ENCODE peak calls at places on chromosome 19, in eight cellular contexts. One of them, this sample, is unnamed.
A peak's percentile ranks its signal among the peaks of the same experiment; 100 is the strongest.

GRCh38 chr19:56383826-56384605 is 9.3 kb downstream of the ZNF582 start:
- DNase-seq in AG10803: no peak
- DNase-seq in mammary epithelial cell: peak; percentile 74
- DNase-seq in left lung: no peak
- DNase-seq in mucosa of descending colon: no peak
- DNase-seq in cardiac muscle cell: no peak
- DNase-seq in WERI-Rb-1: no peak
- DNase-seq in A549: no peak
- DNase-seq in this sample: no peak

GRCh38 chr19:11658954-11659353 is 61.7 kb downstream of the ZNF627 start:
- DNase-seq in WERI-Rb-1: no peak
- DNase-seq in left lung: no peak
- DNase-seq in cardiac muscle cell: no peak
- DNase-seq in A549: no peak
- DNase-seq in mucosa of descending colon: no peak
- DNase-seq in AG10803: no peak
- DNase-seq in mammary epithelial cell: no peak
- DNase-seq in this sample: no peak

GRCh38 chr19:32189956-32190706 is 155.3 kb upstream of the ZNF507 start:
- DNase-seq in A549: no peak
- DNase-seq in WERI-Rb-1: no peak
- DNase-seq in mammary epithelial cell: no peak
- DNase-seq in cardiac muscle cell: no peak
- DNase-seq in left lung: no peak
- DNase-seq in mucosa of descending colon: no peak
- DNase-seq in AG10803: no peak
- DNase-seq in this sample: no peak

GRCh38 chr19:12331211-12331941 is 2.1 kb downstream of the ZNF563 start:
- DNase-seq in mammary epithelial cell: no peak
- DNase-seq in AG10803: no peak
- DNase-seq in cardiac muscle cell: peak; percentile 5
- DNase-seq in WERI-Rb-1: peak; percentile 22
- DNase-seq in mucosa of descending colon: no peak
- DNase-seq in A549: no peak
- DNase-seq in left lung: no peak
- DNase-seq in this sample: no peak

GRCh38 chr19:8334458-8335342 is 8.4 kb downstream of the KANK3 start:
- DNase-seq in left lung: peak; percentile 57
- DNase-seq in AG10803: peak; percentile 34
- DNase-seq in WERI-Rb-1: peak; percentile 83
- DNase-seq in mucosa of descending colon: peak; percentile 81
- DNase-seq in mammary epithelial cell: peak; percentile 92
- DNase-seq in cardiac muscle cell: peak; percentile 72
- DNase-seq in A549: peak; percentile 76
- DNase-seq in this sample: peak; percentile 68

GRCh38 chr19:41694196-41694595 is 6.1 kb upstream of the CEACAM7 start:
- DNase-seq in left lung: no peak
- DNase-seq in WERI-Rb-1: no peak
- DNase-seq in cardiac muscle cell: no peak
- DNase-seq in AG10803: no peak
- DNase-seq in A549: no peak
- DNase-seq in mammary epithelial cell: no peak
- DNase-seq in mucosa of descending colon: no peak
- DNase-seq in this sample: no peak

GRCh38 chr19:32519023-32519422 is 62.0 kb upstream of the PDCD5 start:
- DNase-seq in A549: no peak
- DNase-seq in mucosa of descending colon: no peak
- DNase-seq in mammary epithelial cell: no peak
- DNase-seq in AG10803: no peak
- DNase-seq in left lung: no peak
- DNase-seq in WERI-Rb-1: no peak
- DNase-seq in cardiac muscle cell: no peak
- DNase-seq in this sample: no peak

GRCh38 chr19:17091758-17092333 is 16.3 kb downstream of the MYO9B start:
- DNase-seq in mucosa of descending colon: peak; percentile 55
- DNase-seq in AG10803: no peak
- DNase-seq in mammary epithelial cell: no peak
- DNase-seq in cardiac muscle cell: no peak
- DNase-seq in WERI-Rb-1: no peak
- DNase-seq in A549: no peak
- DNase-seq in left lung: peak; percentile 84
- DNase-seq in this sample: no peak

GRCh38 chr19:12639901-12640613 is 26.5 kb downstream of the MAN2B1 start:
- DNase-seq in WERI-Rb-1: peak; percentile 87
- DNase-seq in cardiac muscle cell: peak; percentile 85
- DNase-seq in left lung: peak; percentile 87
- DNase-seq in AG10803: peak; percentile 80
- DNase-seq in mammary epithelial cell: peak; percentile 50
- DNase-seq in A549: no peak
- DNase-seq in mucosa of descending colon: peak; percentile 86
- DNase-seq in this sample: no peak

GRCh38 chr19:47230122-47230920 is 678 bp downstream of the BBC3 start:
- DNase-seq in mucosa of descending colon: peak; percentile 88
- DNase-seq in WERI-Rb-1: peak; percentile 70
- DNase-seq in A549: no peak
- DNase-seq in mammary epithelial cell: peak; percentile 22
- DNase-seq in left lung: peak; percentile 72
- DNase-seq in AG10803: peak; percentile 59
- DNase-seq in cardiac muscle cell: peak; percentile 49
- DNase-seq in this sample: peak; percentile 86

GRCh38 chr19:50311723-50312635 is 17.2 kb downstream of the KCNC3 start:
- DNase-seq in WERI-Rb-1: peak; percentile 62
- DNase-seq in A549: peak; percentile 94
- DNase-seq in left lung: no peak
- DNase-seq in AG10803: no peak
- DNase-seq in mucosa of descending colon: no peak
- DNase-seq in mammary epithelial cell: no peak
- DNase-seq in cardiac muscle cell: peak; percentile 84
- DNase-seq in this sample: no peak

GRCh38 chr19:12703056-12703455 is 6.6 kb upstream of the FBXW9 start:
- DNase-seq in mucosa of descending colon: no peak
- DNase-seq in WERI-Rb-1: peak; percentile 75
- DNase-seq in A549: no peak
- DNase-seq in cardiac muscle cell: peak; percentile 44
- DNase-seq in AG10803: peak; percentile 27
- DNase-seq in mammary epithelial cell: peak; percentile 9
- DNase-seq in left lung: no peak
- DNase-seq in this sample: no peak

GRCh38 chr19:37217533-37217854 is 520 bp upstream of the ZNF383 start:
- DNase-seq in A549: no peak
- DNase-seq in AG10803: no peak
- DNase-seq in mucosa of descending colon: no peak
- DNase-seq in WERI-Rb-1: no peak
- DNase-seq in mammary epithelial cell: no peak
- DNase-seq in cardiac muscle cell: no peak
- DNase-seq in left lung: no peak
- DNase-seq in this sample: no peak

GRCh38 chr19:55640577-55641375 is at the start of gene ZNF580:
- DNase-seq in A549: peak; percentile 88
- DNase-seq in AG10803: peak; percentile 69
- DNase-seq in WERI-Rb-1: peak; percentile 68
- DNase-seq in left lung: peak; percentile 72
- DNase-seq in cardiac muscle cell: peak; percentile 73
- DNase-seq in mucosa of descending colon: peak; percentile 79
- DNase-seq in mammary epithelial cell: peak; percentile 74
- DNase-seq in this sample: peak; percentile 81

GRCh38 chr19:45902651-45903625 is 525 bp upstream of the MYPOP start:
- DNase-seq in mucosa of descending colon: peak; percentile 100
- DNase-seq in AG10803: peak; percentile 92
- DNase-seq in mammary epithelial cell: peak; percentile 98
- DNase-seq in A549: peak; percentile 100
- DNase-seq in left lung: peak; percentile 98
- DNase-seq in WERI-Rb-1: peak; percentile 98
- DNase-seq in cardiac muscle cell: peak; percentile 98
- DNase-seq in this sample: peak; percentile 99

GRCh38 chr19:5268801-5269200 is 71.8 kb downstream of the PTPRS start:
- DNase-seq in mammary epithelial cell: no peak
- DNase-seq in mucosa of descending colon: no peak
- DNase-seq in AG10803: no peak
- DNase-seq in WERI-Rb-1: no peak
- DNase-seq in left lung: no peak
- DNase-seq in A549: no peak
- DNase-seq in cardiac muscle cell: no peak
- DNase-seq in this sample: no peak

GRCh38 chr19:24073807-24074206 is 13.2 kb upstream of the ZNF254 start:
- DNase-seq in WERI-Rb-1: no peak
- DNase-seq in cardiac muscle cell: no peak
- DNase-seq in mammary epithelial cell: peak; percentile 92
- DNase-seq in A549: no peak
- DNase-seq in AG10803: no peak
- DNase-seq in mucosa of descending colon: no peak
- DNase-seq in left lung: no peak
- DNase-seq in this sample: peak; percentile 21

GRCh38 chr19:6945733-6946132 is 58.4 kb downstream of the ADGRE1 start:
- DNase-seq in WERI-Rb-1: no peak
- DNase-seq in mucosa of descending colon: no peak
- DNase-seq in A549: no peak
- DNase-seq in left lung: no peak
- DNase-seq in AG10803: no peak
- DNase-seq in cardiac muscle cell: no peak
- DNase-seq in mammary epithelial cell: no peak
- DNase-seq in this sample: no peak
- TF ChIP-seq CTCF in WERI-Rb-1: no peak
- TF ChIP-seq CTCF in mucosa of descending colon: no peak
- TF ChIP-seq CTCF in A549: no peak
- TF ChIP-seq CTCF in left lung: no peak
- TF ChIP-seq CTCF in AG10803: no peak
- TF ChIP-seq CTCF in cardiac muscle cell: no peak
- TF ChIP-seq CTCF in mammary epithelial cell: no peak
- TF ChIP-seq CTCF in this sample: no peak

GRCh38 chr19:1690570-1691307 is 38.3 kb upstream of the TCF3 start:
- DNase-seq in mammary epithelial cell: peak; percentile 28
- DNase-seq in mucosa of descending colon: peak; percentile 64
- DNase-seq in WERI-Rb-1: peak; percentile 87
- DNase-seq in cardiac muscle cell: peak; percentile 77
- DNase-seq in left lung: no peak
- DNase-seq in A549: no peak
- DNase-seq in AG10803: no peak
- DNase-seq in this sample: peak; percentile 82
- TF ChIP-seq CTCF in mammary epithelial cell: no peak
- TF ChIP-seq CTCF in mucosa of descending colon: no peak
- TF ChIP-seq CTCF in WERI-Rb-1: no peak
- TF ChIP-seq CTCF in cardiac muscle cell: no peak
- TF ChIP-seq CTCF in left lung: no peak
- TF ChIP-seq CTCF in A549: no peak
- TF ChIP-seq CTCF in AG10803: no peak
- TF ChIP-seq CTCF in this sample: no peak

GRCh38 chr19:39936622-39937021 is 2.2 kb upstream of the FCGBP start:
- DNase-seq in cardiac muscle cell: no peak
- DNase-seq in left lung: no peak
- DNase-seq in WERI-Rb-1: no peak
- DNase-seq in AG10803: no peak
- DNase-seq in mammary epithelial cell: no peak
- DNase-seq in mucosa of descending colon: no peak
- DNase-seq in A549: no peak
- DNase-seq in this sample: no peak
- TF ChIP-seq CTCF in cardiac muscle cell: no peak
- TF ChIP-seq CTCF in left lung: no peak
- TF ChIP-seq CTCF in WERI-Rb-1: no peak
- TF ChIP-seq CTCF in AG10803: no peak
- TF ChIP-seq CTCF in mammary epithelial cell: no peak
- TF ChIP-seq CTCF in mucosa of descending colon: no peak
- TF ChIP-seq CTCF in A549: no peak
- TF ChIP-seq CTCF in this sample: no peak

DNA sequence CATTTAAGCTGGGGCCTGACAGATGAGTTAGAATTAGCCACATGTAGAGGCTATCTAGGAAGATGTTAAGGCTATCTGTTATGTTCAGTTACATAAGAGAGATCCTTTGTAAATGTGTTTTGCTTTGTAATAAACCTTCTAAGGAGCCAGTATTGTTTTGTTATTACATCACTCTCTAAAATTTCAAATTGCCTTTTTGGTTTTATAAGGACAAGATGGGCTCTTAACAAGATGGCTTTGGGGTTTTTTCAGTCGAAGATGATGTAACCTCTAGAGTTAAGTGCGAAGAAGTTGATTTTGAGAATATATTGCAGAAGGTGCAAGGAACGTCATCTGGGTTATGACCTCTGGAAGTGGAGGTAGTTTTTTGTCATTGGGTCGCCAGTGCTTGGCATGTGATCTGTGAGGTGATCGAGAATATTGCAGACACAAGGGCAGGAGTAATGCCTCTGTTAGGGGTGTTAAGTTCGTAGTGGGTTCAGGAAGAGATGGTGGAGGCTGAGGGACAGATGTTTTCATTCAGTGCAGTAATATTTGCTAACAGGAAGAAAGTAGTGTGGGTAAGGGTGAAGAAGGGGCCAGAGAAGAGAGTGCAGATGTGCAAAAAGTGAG is 12.7 kb downstream of the LSM14A start:
- DNase-seq in mucosa of descending colon: no peak
- DNase-seq in WERI-Rb-1: no peak
- DNase-seq in AG10803: peak; percentile 74
- DNase-seq in cardiac muscle cell: no peak
- DNase-seq in left lung: no peak
- DNase-seq in A549: no peak
- DNase-seq in mammary epithelial cell: no peak
- DNase-seq in this sample: no peak
- TF ChIP-seq CTCF in mucosa of descending colon: no peak
- TF ChIP-seq CTCF in WERI-Rb-1: no peak
- TF ChIP-seq CTCF in AG10803: no peak
- TF ChIP-seq CTCF in cardiac muscle cell: no peak
- TF ChIP-seq CTCF in left lung: no peak
- TF ChIP-seq CTCF in A549: no peak
- TF ChIP-seq CTCF in mammary epithelial cell: no peak
- TF ChIP-seq CTCF in this sample: no peak

GRCh38 chr19:2952953-2953481 is 8.2 kb upstream of the ZNF77 start:
- DNase-seq in mucosa of descending colon: peak; percentile 73
- DNase-seq in cardiac muscle cell: no peak
- DNase-seq in mammary epithelial cell: peak; percentile 77
- DNase-seq in WERI-Rb-1: no peak
- DNase-seq in left lung: peak; percentile 66
- DNase-seq in AG10803: peak; percentile 26
- DNase-seq in A549: no peak
- DNase-seq in this sample: peak; percentile 75
- TF ChIP-seq CTCF in mucosa of descending colon: no peak
- TF ChIP-seq CTCF in cardiac muscle cell: no peak
- TF ChIP-seq CTCF in mammary epithelial cell: no peak
- TF ChIP-seq CTCF in WERI-Rb-1: peak; percentile 17
- TF ChIP-seq CTCF in left lung: no peak
- TF ChIP-seq CTCF in AG10803: peak; percentile 34
- TF ChIP-seq CTCF in A549: no peak
- TF ChIP-seq CTCF in this sample: no peak

DNA sequence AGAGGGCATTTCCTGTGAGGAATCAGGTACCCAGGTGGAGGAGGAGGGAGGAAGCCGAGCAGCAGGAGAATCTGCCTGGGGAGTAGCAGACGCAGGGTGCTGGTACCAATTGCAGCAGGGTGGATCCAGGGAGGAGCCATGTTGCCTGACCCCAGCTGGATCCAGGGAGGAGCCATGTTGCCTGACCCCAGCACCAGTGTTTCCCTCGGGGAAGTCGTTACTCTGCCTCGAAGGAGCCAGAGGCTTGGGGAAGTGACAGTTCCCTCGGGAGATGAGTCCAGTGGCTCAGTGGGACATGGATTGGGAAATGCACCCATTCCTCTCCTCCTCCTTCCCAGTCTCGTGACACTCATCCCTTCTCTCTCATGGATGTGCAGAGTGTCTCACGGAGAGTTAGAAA is 31.5 kb downstream of the LAIR2 start:
- DNase-seq in WERI-Rb-1: no peak
- DNase-seq in A549: no peak
- DNase-seq in mammary epithelial cell: no peak
- DNase-seq in mucosa of descending colon: no peak
- DNase-seq in left lung: no peak
- DNase-seq in AG10803: no peak
- DNase-seq in cardiac muscle cell: no peak
- DNase-seq in this sample: no peak
- TF ChIP-seq CTCF in WERI-Rb-1: no peak
- TF ChIP-seq CTCF in A549: no peak
- TF ChIP-seq CTCF in mammary epithelial cell: no peak
- TF ChIP-seq CTCF in mucosa of descending colon: no peak
- TF ChIP-seq CTCF in left lung: no peak
- TF ChIP-seq CTCF in AG10803: no peak
- TF ChIP-seq CTCF in cardiac muscle cell: no peak
- TF ChIP-seq CTCF in this sample: no peak

This sample was measured in Calu3.